ENCODE peak calls at places on chromosomes 4 and X, in nine cellular contexts. N is upper lobe of left lung, W is ovary, L is astrocyte of the spinal cord, M is psoas muscle, E is stomach, A is mammary epithelial cell, B is bronchial epithelial cell, J is AG09309. K is an unnamed sample.

GRCh38 chrX:108018659-108019381 is 26.0 kb upstream of the VSIG1 start:
- DNase-seq in N (no peak), W (no peak), L (no peak), M (no peak), E (no peak), A (peak), B (no peak), J (no peak), K (no peak)

GRCh38 chrX:9845574-9845948 is 59.3 kb downstream of the SHROOM2 start:
- DNase-seq in N (no peak), W (no peak), L (no peak), M (no peak), E (no peak), A (no peak), B (no peak), J (no peak), K (no peak)

GRCh38 chr4:47640911-47641310 is 155.8 kb downstream of the ATP10D start:
- DNase-seq in N (no peak), W (no peak), L (peak), M (no peak), E (no peak), A (no peak), B (peak), J (no peak), K (peak)

GRCh38 chr4:2256156-2256731 is 5.7 kb downstream of the MXD4 start:
- DNase-seq in N (peak), W (peak), L (no peak), M (peak), E (peak), A (no peak), B (no peak), J (no peak), K (no peak)

GRCh38 chrX:18955676-18956075 is 28.2 kb downstream of the PHKA2 start:
- DNase-seq in N (no peak), W (no peak), L (no peak), M (no peak), E (no peak), A (no peak), B (no peak), J (no peak), K (no peak)

GRCh38 chrX:6159468-6159867 is 69.2 kb downstream of the NLGN4X start:
- DNase-seq in N (no peak), W (no peak), L (no peak), M (no peak), E (no peak), A (no peak), B (no peak), J (no peak), K (no peak)

GRCh38 chr4:168059251-168059650 is 33.1 kb upstream of the ANXA10 start:
- DNase-seq in N (no peak), W (no peak), L (peak), M (no peak), E (no peak), A (peak), B (peak), J (no peak), K (peak)

GRCh38 chr4:48138936-48139335 is 4.9 kb upstream of the TXK start:
- DNase-seq in N (no peak), W (no peak), L (no peak), M (no peak), E (no peak), A (no peak), B (no peak), J (no peak), K (no peak)

GRCh38 chrX:7927259-7928167 is at the start of gene PNPLA4:
- DNase-seq in N (peak), W (peak), L (peak), M (peak), E (peak), A (peak), B (peak), J (peak), K (peak)
- TF ChIP-seq CTCF in N (no peak), W (no peak), L (peak), M (peak), E (no peak), A (peak), B (peak), J (peak), K (no peak)

GRCh38 chr4:143085224-143085623 is 99.5 kb upstream of the USP38 start:
- DNase-seq in N (no peak), W (no peak), L (peak), M (no peak), E (no peak), A (no peak), B (peak), J (no peak), K (no peak)
- TF ChIP-seq CTCF in N (peak), W (no peak), L (no peak), M (peak), E (no peak), A (peak), B (no peak), J (peak), K (peak)

GRCh38 chrX:52270453-52271116 is 85.9 kb downstream of the MAGED4 start:
- DNase-seq in N (no peak), W (no peak), L (no peak), M (no peak), E (no peak), A (no peak), B (no peak), J (no peak), K (no peak)

GRCh38 chrX:52265713-52266112 is 81.0 kb downstream of the MAGED4 start:
- DNase-seq in N (no peak), W (no peak), L (no peak), M (no peak), E (no peak), A (no peak), B (no peak), J (no peak), K (no peak)

GRCh38 chrX:52271212-52271611 is 86.5 kb downstream of the MAGED4 start:
- DNase-seq in N (no peak), W (no peak), L (no peak), M (no peak), E (no peak), A (peak), B (peak), J (no peak), K (peak)
- TF ChIP-seq CTCF in N (no peak), W (no peak), L (peak), M (no peak), E (no peak), A (peak), B (peak), J (peak), K (peak)

DNA sequence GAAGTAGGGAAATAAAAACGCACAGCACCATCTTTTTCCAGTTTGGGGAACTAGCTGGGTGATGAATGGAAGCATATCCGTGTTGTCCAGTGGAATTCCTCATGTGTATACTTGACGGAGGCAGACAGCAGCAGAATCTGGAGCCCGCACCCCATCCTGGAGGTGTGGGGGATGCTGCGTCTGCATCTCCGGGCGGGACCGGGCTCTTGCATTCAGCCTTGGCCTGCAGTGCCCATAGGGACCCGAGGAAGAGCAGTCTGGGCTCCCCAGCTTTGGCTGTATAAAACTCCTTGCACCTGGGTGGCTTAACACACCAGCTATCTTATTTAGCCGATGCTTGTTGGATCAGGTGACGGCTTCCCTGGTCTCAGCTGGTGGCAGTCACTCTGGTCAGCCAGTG is 39.7 kb upstream of the LRPAP1 start:
- DNase-seq in N (no peak), W (no peak), L (no peak), M (no peak), E (no peak), A (no peak), B (no peak), J (no peak), K (no peak)
- TF ChIP-seq CTCF in N (no peak), W (no peak), L (no peak), M (no peak), E (no peak), A (no peak), B (no peak), J (no peak), K (no peak)

GRCh38 chr4:116055857-116056827 is 942.7 kb upstream of the NDST4 start:
- DNase-seq in N (no peak), W (no peak), L (peak), M (no peak), E (no peak), A (peak), B (peak), J (no peak), K (peak)
- TF ChIP-seq CTCF in N (no peak), W (no peak), L (peak), M (no peak), E (no peak), A (peak), B (no peak), J (no peak), K (peak)

DNA sequence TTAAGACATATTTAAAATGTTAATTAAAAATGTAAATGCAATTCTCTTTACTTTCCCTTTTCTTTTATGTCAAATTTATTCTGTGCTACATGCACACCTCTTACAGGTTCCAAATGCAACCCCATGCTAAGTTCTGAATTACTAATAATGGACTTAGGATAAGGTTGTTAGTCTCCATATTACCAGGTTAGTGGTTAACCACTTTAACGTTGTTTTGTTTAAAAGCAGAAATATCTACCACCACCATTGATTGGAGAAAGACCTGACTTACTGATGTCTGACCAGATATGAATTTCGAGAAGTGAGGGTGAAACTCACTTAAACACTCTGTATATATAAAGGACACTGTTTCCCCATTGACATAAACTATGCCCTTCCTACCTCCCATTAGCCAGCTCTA is 6.9 kb upstream of the TRPC3 start:
- DNase-seq in N (no peak), W (no peak), L (no peak), M (no peak), E (no peak), A (no peak), B (no peak), J (no peak), K (no peak)
- TF ChIP-seq CTCF in N (no peak), W (no peak), L (no peak), M (no peak), E (no peak), A (no peak), B (no peak), J (no peak), K (no peak)

GRCh38 chr4:105714071-105714521 is 5.5 kb downstream of the GSTCD start:
- DNase-seq in N (no peak), W (no peak), L (no peak), M (no peak), E (no peak), A (peak), B (peak), J (no peak), K (peak)

GRCh38 chr4:105712766-105713165 is 4.2 kb downstream of the GSTCD start:
- DNase-seq in N (no peak), W (no peak), L (no peak), M (no peak), E (no peak), A (peak), B (peak), J (no peak), K (peak)

GRCh38 chr4:105714932-105715331 is 6.3 kb downstream of the GSTCD start:
- DNase-seq in N (no peak), W (no peak), L (no peak), M (no peak), E (no peak), A (no peak), B (no peak), J (no peak), K (peak)

GRCh38 chr4:105719214-105719613 is 10.6 kb downstream of the GSTCD start:
- DNase-seq in N (no peak), W (no peak), L (no peak), M (no peak), E (no peak), A (no peak), B (no peak), J (no peak), K (no peak)

DNA sequence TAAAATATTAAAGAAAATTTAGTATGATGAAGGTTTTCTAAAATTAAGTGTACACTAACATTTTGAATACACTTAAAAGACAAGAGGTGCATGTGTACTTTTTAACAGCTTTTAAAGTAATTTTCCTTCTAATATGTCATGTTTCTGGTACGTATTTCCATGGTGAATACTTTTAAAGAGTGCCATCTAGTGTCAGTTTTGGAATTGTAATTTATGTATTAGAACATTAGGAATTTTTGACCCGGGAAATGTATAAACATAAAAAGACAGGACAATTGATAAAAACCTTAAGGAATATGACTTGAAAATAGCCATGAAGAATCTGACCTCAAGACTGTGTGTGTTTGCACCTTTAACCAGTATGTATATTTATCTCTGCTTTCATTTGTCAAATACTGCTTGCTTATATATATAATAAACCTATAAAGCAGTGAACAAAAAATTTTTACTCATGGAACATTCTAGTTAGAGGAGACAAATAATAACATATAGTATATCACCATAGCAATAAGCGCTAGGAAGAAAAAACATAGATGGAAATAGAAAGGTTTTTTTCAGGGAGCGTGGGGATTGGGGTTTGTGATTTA is 7.2 kb downstream of the GSTCD start:
- DNase-seq in N (no peak), W (no peak), L (peak), M (no peak), E (no peak), A (peak), B (peak), J (no peak), K (peak)
- TF ChIP-seq CTCF in N (peak), W (no peak), L (peak), M (peak), E (no peak), A (peak), B (no peak), J (peak), K (peak)

GRCh38 chr4:115228851-115229250 is 115.4 kb upstream of the NDST4 start:
- DNase-seq in N (no peak), W (no peak), L (no peak), M (no peak), E (no peak), A (no peak), B (no peak), J (no peak), K (no peak)

GRCh38 chr4:115233600-115233999 is 120.2 kb upstream of the NDST4 start:
- DNase-seq in N (no peak), W (no peak), L (no peak), M (no peak), E (no peak), A (no peak), B (no peak), J (no peak), K (no peak)

GRCh38 chr4:115229873-115230272 is 116.5 kb upstream of the NDST4 start:
- DNase-seq in N (no peak), W (no peak), L (no peak), M (no peak), E (no peak), A (no peak), B (no peak), J (no peak), K (no peak)

GRCh38 chr4:115234405-115235093 is 121.1 kb upstream of the NDST4 start:
- DNase-seq in N (no peak), W (no peak), L (peak), M (no peak), E (no peak), A (peak), B (peak), J (no peak), K (peak)
- TF ChIP-seq CTCF in N (no peak), W (no peak), L (peak), M (no peak), E (no peak), A (peak), B (peak), J (no peak), K (peak)

DNA sequence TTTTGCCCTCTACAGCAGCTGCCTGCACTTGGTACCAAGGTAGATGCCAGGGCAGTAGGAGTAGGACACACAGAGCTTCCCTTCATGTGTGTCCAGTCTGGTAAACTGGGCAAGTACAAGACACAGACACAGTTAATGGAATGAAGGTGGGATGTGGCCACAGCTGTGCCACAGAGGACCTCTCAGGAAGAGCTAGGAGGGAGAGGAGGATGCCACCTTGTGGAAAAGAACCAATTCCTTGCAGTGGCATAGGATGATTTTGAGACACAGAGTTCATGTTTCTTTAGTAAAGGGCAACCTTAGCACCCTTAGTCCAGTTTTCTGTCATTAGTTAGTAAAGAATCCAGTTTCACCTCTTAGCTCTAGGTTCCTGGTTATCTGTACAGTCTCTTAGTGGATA is 36.3 kb upstream of the TBC1D14 start:
- DNase-seq in N (no peak), W (no peak), L (no peak), M (no peak), E (no peak), A (no peak), B (peak), J (no peak), K (peak)
- TF ChIP-seq CTCF in N (no peak), W (no peak), L (peak), M (no peak), E (no peak), A (no peak), B (peak), J (peak), K (peak)

GRCh38 chrX:100098660-100099375 is 311.3 kb downstream of the PCDH19 start:
- DNase-seq in N (no peak), W (no peak), L (peak), M (no peak), E (no peak), A (peak), B (peak), J (no peak), K (no peak)
- TF ChIP-seq CTCF in N (no peak), W (no peak), L (no peak), M (no peak), E (no peak), A (no peak), B (peak), J (no peak), K (no peak)

K was measured in fibroblast of mammary gland.